ENCODE peak calls at places on chromosomes 3 and 15, in seven cellular contexts. K is adrenal gland, X is IMR-90, S is endothelial cell of umbilical vein, B is heart left ventricle, Q is breast epithelium, O is lower leg skin. R is an unnamed sample.

GRCh38 chr3:94004301-94004910 is 24.0 kb downstream of the STX19 start:
- DNase-seq in K (no peak), Q (no peak), B (no peak), S (peak), X (peak), O (no peak), R (no peak)

GRCh38 chr15:81645470-81645869 is 271.5 kb upstream of the TMC3 start:
- DNase-seq in K (no peak), S (no peak), Q (no peak), B (no peak), X (no peak), O (no peak), R (no peak)

GRCh38 chr3:11250902-11251806 is 21.0 kb upstream of the ATG7 start:
- DNase-seq in K (no peak), B (no peak), X (peak), S (peak), Q (no peak), O (no peak), R (no peak)

GRCh38 chr3:151328298-151329036 is 882 bp downstream of the P2RY13 start:
- DNase-seq in Q (peak), S (no peak), O (no peak), B (no peak), X (no peak), K (peak), R (no peak)

GRCh38 chr15:65641723-65642475 is 20.2 kb downstream of the SLC24A1 start:
- DNase-seq in K (no peak), B (no peak), Q (no peak), X (no peak), S (no peak), O (no peak), R (no peak)

GRCh38 chr3:70308760-70309159 is 3.7 kb downstream of the MDFIC2 start:
- DNase-seq in X (peak), S (peak), O (no peak), B (no peak), Q (no peak), K (no peak), R (no peak)

GRCh38 chr3:193939527-193939926 is 196.4 kb upstream of the HES1 start:
- DNase-seq in K (no peak), S (no peak), O (no peak), Q (no peak), B (no peak), X (no peak), R (no peak)

GRCh38 chr3:183537295-183537730 is 18.2 kb downstream of the KLHL6 start:
- DNase-seq in B (peak), K (peak), S (no peak), O (peak), X (peak), Q (no peak), R (no peak)

GRCh38 chr15:58632789-58633188 is 116.7 kb downstream of the ADAM10 start:
- DNase-seq in O (no peak), B (no peak), K (no peak), Q (no peak), S (no peak), X (peak), R (no peak)

GRCh38 chr3:124814620-124815421 is 72.3 kb downstream of the ITGB5 start:
- DNase-seq in Q (peak), O (no peak), K (no peak), S (no peak), X (peak), B (no peak), R (peak)

GRCh38 chr3:130383424-130383823 is 38.0 kb downstream of the COL6A5 start:
- DNase-seq in O (no peak), Q (no peak), X (no peak), K (no peak), S (no peak), B (no peak), R (no peak)

GRCh38 chr3:170309044-170309443 is 48.5 kb upstream of the SKIL start:
- DNase-seq in Q (no peak), K (no peak), O (no peak), B (no peak), X (peak), S (no peak), R (no peak)

GRCh38 chr3:120741837-120742197 is 499 bp downstream of the RABL3 start:
- DNase-seq in Q (no peak), O (no peak), K (peak), X (peak), B (no peak), S (no peak), R (peak)

GRCh38 chr15:39125904-39126303 is 455.0 kb upstream of the THBS1 start:
- DNase-seq in S (peak), O (no peak), Q (no peak), B (no peak), K (peak), X (peak), R (no peak)

GRCh38 chr3:124886168-124887051 is 755 bp downstream of the ITGB5 start:
- DNase-seq in K (peak), Q (no peak), S (peak), X (peak), O (no peak), B (peak), R (peak)

GRCh38 chr3:49722896-49723295 is 855 bp downstream of the GMPPB start:
- DNase-seq in X (no peak), Q (no peak), B (no peak), S (no peak), K (no peak), O (no peak), R (no peak)

GRCh38 chr15:95076381-95076780 is 845.0 kb downstream of the MCTP2 start:
- DNase-seq in X (no peak), K (no peak), S (no peak), O (no peak), B (no peak), Q (no peak), R (no peak)
- TF ChIP-seq POLR2A in X (no peak), K (no peak), S (no peak), O (no peak), B (no peak), Q (no peak), R (no peak)

DNA sequence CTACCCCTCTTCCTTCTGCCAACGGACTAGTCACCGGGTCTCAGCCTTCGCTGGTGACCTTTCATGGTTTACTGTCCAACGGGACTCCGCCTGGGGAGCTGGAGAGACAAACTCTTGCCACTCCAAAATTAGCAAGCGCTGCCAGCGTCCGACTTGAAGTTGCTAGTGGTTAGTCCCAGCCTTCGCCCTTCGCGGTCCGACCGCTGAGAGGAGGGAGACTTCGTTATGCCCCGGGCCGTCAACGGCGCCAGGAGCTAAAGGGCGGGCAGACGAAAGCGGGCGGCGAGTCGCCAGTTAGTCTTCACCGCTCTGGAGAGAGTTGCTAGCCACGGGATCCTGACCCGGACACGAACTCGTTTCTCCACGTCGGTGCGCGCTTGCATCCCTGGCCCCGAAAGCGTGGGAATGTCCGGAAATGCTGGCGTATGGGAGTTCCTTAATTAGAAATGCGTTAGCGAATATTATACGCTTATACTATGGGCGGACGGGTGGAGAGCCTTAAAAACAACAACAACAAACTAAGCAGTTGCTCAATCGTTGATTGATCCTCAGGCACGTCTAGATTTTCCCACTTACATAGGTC is 689 bp downstream of the SMC4 start:
- DNase-seq in B (peak), Q (peak), O (peak), S (peak), X (peak), K (peak), R (peak)
- TF ChIP-seq CTCF in B (no peak), Q (no peak), O (no peak), S (no peak), X (no peak), K (no peak), R (no peak)

GRCh38 chr3:171535133-171535532 is 74.9 kb upstream of the TNIK start:
- DNase-seq in Q (no peak), B (no peak), K (no peak), O (no peak), S (no peak), X (no peak), R (no peak)
- TF ChIP-seq POLR2A in Q (no peak), B (no peak), K (no peak), O (no peak), S (no peak), X (no peak), R (no peak)

GRCh38 chr3:138835177-138835757 is 539 bp upstream of the PIK3CB start:
- DNase-seq in B (no peak), X (no peak), Q (no peak), O (no peak), S (no peak), K (no peak), R (no peak)

GRCh38 chr3:138833908-138834358 is 795 bp downstream of the PIK3CB start:
- DNase-seq in B (no peak), Q (no peak), S (peak), K (peak), X (peak), O (no peak), R (peak)

GRCh38 chr3:138829886-138830510 is 4.7 kb downstream of the PIK3CB start:
- DNase-seq in K (no peak), B (no peak), X (no peak), O (no peak), Q (no peak), S (no peak), R (no peak)

GRCh38 chr3:138829097-138829496 is 5.6 kb downstream of the PIK3CB start:
- DNase-seq in K (no peak), X (no peak), Q (no peak), B (no peak), O (no peak), S (no peak), R (no peak)

DNA sequence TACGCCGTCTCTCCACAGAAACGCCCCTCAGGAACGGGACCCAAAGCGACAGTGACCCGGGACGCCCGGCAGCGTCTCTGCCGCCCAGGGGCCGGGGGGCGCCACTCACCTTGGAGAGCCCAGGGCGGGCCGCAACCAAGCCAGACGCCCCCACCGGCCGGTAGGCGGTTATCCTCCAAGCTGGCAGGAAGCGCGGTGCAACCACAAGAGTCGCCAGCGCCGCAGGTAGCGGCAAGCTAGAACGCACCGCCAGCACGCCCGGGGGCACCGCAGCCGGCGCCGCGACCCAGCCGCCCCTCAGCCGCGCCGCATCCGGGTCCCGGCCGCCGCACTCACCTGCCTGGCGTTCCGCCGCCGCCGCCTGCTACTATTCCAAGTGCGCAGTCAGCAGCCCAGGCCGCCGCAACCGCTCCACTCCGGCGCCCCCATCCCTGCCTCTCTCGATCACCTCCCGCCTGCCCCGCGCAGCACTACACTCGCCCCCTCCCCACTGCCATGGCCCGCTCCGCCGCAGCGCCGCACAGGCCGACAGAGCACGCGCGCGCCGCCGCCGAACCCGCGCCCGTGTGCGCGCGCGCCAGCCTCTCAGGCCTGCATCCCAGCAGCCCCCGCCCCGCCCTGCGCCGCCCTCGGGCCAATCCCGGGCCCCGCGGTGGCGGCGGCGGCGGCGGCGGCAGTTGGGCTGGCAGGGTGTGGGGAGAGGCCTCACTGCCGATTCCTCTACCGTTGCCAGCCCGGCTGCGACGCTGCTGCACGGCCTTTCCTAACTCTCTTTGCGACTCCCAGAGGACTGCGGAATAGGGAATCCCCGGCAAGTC is at the start of gene PIK3CB:
- DNase-seq in Q (peak), S (peak), O (peak), K (peak), X (peak), B (peak), R (peak)
- TF ChIP-seq CTCF in Q (peak), S (peak), O (no peak), K (peak), X (peak), B (peak), R (peak)

GRCh38 chr3:127112796-127113570 is 79.9 kb upstream of the PRR23E start:
- DNase-seq in K (no peak), S (no peak), X (no peak), O (no peak), Q (no peak), B (no peak), R (no peak)
- TF ChIP-seq POLR2A in K (no peak), S (no peak), X (no peak), O (no peak), Q (no peak), B (no peak), R (no peak)

GRCh38 chr3:131564812-131565211 is 62.0 kb upstream of the MRPL3 start:
- DNase-seq in X (no peak), B (no peak), S (no peak), K (no peak), O (no peak), Q (no peak), R (no peak)

DNA sequence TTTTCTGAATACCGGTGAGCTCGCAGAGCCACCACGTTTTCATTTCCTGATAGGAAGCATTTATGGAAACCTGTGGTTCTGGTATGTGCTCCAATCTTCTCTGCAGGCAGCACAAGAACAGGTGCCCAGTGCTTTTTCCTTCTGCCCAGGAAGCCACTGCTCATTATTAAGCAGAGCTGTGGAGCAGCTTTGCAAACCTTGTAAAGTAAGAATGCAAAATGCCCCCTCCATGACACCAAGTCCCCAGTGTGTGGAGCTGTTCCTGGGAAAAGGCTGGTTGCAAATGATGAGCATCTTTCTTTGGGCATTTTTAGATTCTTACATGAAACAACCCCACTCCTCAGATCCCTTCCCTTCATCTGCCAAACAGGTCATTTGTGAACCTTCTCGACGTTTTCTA is 65.7 kb upstream of the MRPL3 start:
- DNase-seq in Q (no peak), X (no peak), B (no peak), K (no peak), S (no peak), O (no peak), R (no peak)
- TF ChIP-seq CTCF in Q (no peak), X (no peak), B (no peak), K (no peak), S (no peak), O (no peak), R (no peak)

GRCh38 chr3:159480046-159480445 is 508.6 kb upstream of the IL12A start:
- DNase-seq in S (no peak), O (no peak), Q (no peak), K (no peak), X (no peak), B (no peak), R (no peak)
- TF ChIP-seq POLR2A in S (no peak), O (no peak), Q (no peak), K (no peak), X (no peak), B (no peak), R (no peak)

DNA sequence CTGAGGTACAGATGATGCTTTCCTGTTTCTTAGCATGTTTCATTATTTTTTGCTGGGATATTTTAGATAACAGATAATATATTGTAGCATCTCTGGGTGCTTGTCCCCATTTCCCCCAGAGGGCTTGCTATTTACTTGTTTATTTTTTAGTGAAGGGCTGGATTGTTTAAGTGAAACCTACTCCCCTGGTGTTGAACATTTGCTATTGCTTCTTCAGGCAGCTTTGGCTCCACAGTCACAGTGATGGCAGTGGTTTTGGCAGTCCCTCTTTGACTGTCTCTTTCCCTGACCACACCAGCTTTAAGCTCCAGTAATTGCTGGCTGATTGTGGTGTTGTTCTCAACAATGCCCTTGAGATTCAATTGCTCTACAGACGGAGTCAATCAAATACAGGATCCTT is 128.9 kb downstream of the KLF13 start:
- DNase-seq in B (no peak), K (no peak), S (no peak), X (no peak), O (no peak), Q (no peak), R (no peak)
- TF ChIP-seq CTCF in B (no peak), K (no peak), S (no peak), X (no peak), O (no peak), Q (no peak), R (no peak)

GRCh38 chr15:79116771-79117170 is 26.2 kb upstream of the RASGRF1 start:
- DNase-seq in K (no peak), Q (no peak), O (no peak), S (no peak), B (no peak), X (no peak), R (no peak)

GRCh38 chr15:79115971-79116370 is 25.4 kb upstream of the RASGRF1 start:
- DNase-seq in X (no peak), S (no peak), O (no peak), K (no peak), B (no peak), Q (no peak), R (no peak)

GRCh38 chr15:79113831-79114230 is 23.3 kb upstream of the RASGRF1 start:
- DNase-seq in B (no peak), O (no peak), S (no peak), X (no peak), K (no peak), Q (no peak), R (no peak)

GRCh38 chr15:79115461-79115860 is 24.9 kb upstream of the RASGRF1 start:
- DNase-seq in K (no peak), B (no peak), O (no peak), Q (no peak), S (no peak), X (no peak), R (no peak)

GRCh38 chr15:79117442-79118204 is 27.0 kb upstream of the RASGRF1 start:
- DNase-seq in Q (no peak), O (no peak), S (no peak), B (no peak), K (no peak), X (no peak), R (no peak)
- TF ChIP-seq POLR2A in Q (no peak), O (no peak), S (no peak), B (no peak), K (no peak), X (no peak), R (no peak)

DNA sequence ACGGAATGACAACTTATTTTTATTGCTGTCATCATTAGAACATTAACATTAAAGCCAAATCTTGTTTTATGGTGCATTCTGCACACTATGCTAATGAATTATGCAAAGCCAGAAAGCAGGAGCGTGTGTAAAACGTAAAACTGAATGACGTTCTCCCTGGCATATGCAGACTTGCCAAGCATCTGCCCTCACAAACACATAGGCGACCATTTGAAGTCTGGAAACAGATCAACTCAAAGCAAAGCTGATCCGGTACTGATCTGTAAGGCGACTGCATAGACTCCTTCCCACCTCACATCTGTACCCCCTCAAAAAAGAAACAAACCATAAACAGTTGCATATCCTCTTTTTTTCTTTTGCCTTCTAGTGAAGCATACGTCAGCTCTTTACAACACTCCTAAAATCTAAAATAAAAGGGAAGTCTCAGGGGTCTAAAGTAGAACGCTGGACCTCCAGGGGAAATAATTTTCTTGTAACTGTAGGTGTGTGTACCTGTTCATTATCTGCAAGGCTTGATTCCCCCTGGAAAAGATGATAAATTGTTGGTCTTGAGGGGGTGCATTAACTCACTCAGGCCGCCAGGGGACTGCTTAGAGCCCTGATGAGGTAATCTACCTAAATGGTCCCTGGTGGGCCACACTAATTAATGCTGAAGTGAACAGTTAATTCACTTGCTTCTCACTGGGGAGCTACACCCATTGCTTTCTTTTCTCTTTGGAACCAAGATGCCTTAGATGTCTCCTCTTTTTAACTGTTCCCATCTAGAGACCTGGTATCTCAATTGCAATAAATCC is 231.4 kb downstream of the CDIN1 start:
- DNase-seq in Q (no peak), B (no peak), O (no peak), S (no peak), X (no peak), K (no peak), R (no peak)
- TF ChIP-seq CTCF in Q (no peak), B (no peak), O (no peak), S (no peak), X (no peak), K (no peak), R (no peak)

R was measured in prostate gland.